ENCODE peak calls at places on chromosomes 11 and 22, in six cellular contexts. P is spleen, F is aorta, E is neural progenitor cell, W is lower lobe of right lung, O is cardiac muscle cell. A is an unnamed sample. For H3K36me3, the result is how much of the 10 kb centered on the place peaks cover.

GRCh38 chr11:75592699-75593098 is 30.6 kb downstream of the SERPINH1 start:
- DNase-seq in P (no peak), F (no peak), E (no peak), W (no peak), O (no peak), A (no peak)

GRCh38 chr22:32564170-32565001 is 89.8 kb downstream of the FBXO7 start:
- DNase-seq in P (no peak), F (no peak), E (no peak), W (no peak), O (no peak), A (no peak)

GRCh38 chr22:25051983-25052710 is 99.6 kb downstream of the KIAA1671 start:
- DNase-seq in P (no peak), F (no peak), E (no peak), W (no peak), O (no peak), A (no peak)

GRCh38 chr11:42049650-42050049 is 590.2 kb upstream of the LRRC4C start:
- DNase-seq in P (no peak), F (no peak), E (no peak), W (no peak), O (no peak), A (no peak)

GRCh38 chr11:100445231-100445735 is 241.8 kb upstream of the ARHGAP42 start:
- DNase-seq in P (no peak), F (no peak), E (peak), W (no peak), O (peak), A (peak)

GRCh38 chr11:114209904-114210303 is 86.3 kb upstream of the NNMT start:
- DNase-seq in P (no peak), F (no peak), E (peak), W (no peak), O (no peak), A (no peak)

GRCh38 chr11:114131366-114131963 is 72.0 kb downstream of the ZBTB16 start:
- DNase-seq in P (no peak), F (no peak), E (no peak), W (no peak), O (no peak), A (no peak)

GRCh38 chr11:130872961-130873360 is 43.3 kb downstream of the SNX19 start:
- DNase-seq in P (no peak), F (no peak), E (no peak), W (no peak), O (no peak), A (no peak)

GRCh38 chr11:128481135-128481534 is 106.2 kb downstream of the ETS1 start:
- DNase-seq in P (no peak), F (no peak), E (no peak), W (no peak), O (no peak), A (no peak)

GRCh38 chr11:115965754-115966504 is 461.7 kb upstream of the CADM1 start:
- DNase-seq in P (no peak), F (no peak), E (no peak), W (peak), O (peak), A (no peak)

GRCh38 chr22:19862616-19863246 is 8.1 kb upstream of the GNB1L start:
- DNase-seq in P (no peak), F (peak), E (no peak), W (no peak), O (no peak), A (no peak)

GRCh38 chr11:18721576-18722292 is 4.3 kb downstream of the IGSF22 start:
- DNase-seq in P (peak), F (no peak), E (peak), W (peak), O (peak), A (peak)

GRCh38 chr11:42947405-42947804 is 364.4 kb upstream of the API5 start:
- DNase-seq in P (no peak), F (no peak), E (no peak), W (no peak), O (no peak), A (no peak)

GRCh38 chr22:26894766-26895485 is 237.5 kb downstream of the MIAT start:
- DNase-seq in P (no peak), F (no peak), E (no peak), W (no peak), O (no peak), A (no peak)

GRCh38 chr22:40764743-40765441 is 54.3 kb downstream of the SLC25A17 start:
- DNase-seq in P (no peak), F (no peak), E (no peak), W (no peak), O (no peak), A (no peak)

GRCh38 chr11:8252388-8252787 is 11.3 kb downstream of the LMO1 start:
- DNase-seq in P (peak), F (peak), E (no peak), W (peak), O (no peak), A (no peak)

GRCh38 chr22:41397143-41397811 is 15.5 kb downstream of the TEF start:
- DNase-seq in P (no peak), F (no peak), E (no peak), W (no peak), O (no peak), A (no peak)

DNA sequence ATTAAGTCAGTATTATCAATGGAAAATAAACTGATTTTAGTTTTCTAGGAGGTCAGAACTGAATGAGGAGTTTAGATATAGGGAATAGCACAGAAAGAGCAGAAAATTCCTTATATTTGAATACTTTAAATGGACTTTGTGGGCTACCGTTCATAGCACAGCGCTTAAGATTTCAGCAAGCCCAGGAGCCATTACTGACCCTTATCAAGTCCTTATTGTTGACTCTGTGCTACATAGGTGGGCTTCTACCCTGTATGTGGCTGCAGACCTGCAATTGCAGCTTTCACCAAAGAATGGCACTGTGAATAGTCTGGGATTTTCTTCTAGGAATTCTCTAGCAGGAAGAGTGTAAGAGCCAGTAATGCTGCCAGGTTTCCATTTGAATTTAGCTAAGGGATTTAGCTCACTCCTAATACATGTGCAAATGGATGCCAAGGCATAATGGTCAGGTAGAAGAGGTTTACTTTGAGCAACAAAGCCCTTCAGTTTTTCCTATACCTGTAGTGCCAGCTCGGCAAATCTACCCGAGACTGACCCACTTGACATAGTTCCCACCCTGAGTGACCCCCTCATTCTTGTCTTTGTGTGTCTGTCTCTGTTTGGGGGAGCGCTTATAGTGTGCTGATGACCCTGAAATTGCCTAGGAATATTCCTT is 42.5 kb upstream of the DLAT start:
- DNase-seq in P (no peak), F (no peak), E (peak), W (no peak), O (no peak), A (no peak)
- H3K4me3 ChIP-seq in P (no peak), F (no peak), E (peak), W (peak), O (no peak), A (no peak)

GRCh38 chr11:19845633-19846032 is 133.0 kb downstream of the NAV2 start:
- DNase-seq in P (no peak), F (no peak), E (no peak), W (no peak), O (no peak), A (no peak)
- H3K36me3 ChIP-seq in P (under half), F (under half), E (under half), W (under half), O (under half), A (under half)

DNA sequence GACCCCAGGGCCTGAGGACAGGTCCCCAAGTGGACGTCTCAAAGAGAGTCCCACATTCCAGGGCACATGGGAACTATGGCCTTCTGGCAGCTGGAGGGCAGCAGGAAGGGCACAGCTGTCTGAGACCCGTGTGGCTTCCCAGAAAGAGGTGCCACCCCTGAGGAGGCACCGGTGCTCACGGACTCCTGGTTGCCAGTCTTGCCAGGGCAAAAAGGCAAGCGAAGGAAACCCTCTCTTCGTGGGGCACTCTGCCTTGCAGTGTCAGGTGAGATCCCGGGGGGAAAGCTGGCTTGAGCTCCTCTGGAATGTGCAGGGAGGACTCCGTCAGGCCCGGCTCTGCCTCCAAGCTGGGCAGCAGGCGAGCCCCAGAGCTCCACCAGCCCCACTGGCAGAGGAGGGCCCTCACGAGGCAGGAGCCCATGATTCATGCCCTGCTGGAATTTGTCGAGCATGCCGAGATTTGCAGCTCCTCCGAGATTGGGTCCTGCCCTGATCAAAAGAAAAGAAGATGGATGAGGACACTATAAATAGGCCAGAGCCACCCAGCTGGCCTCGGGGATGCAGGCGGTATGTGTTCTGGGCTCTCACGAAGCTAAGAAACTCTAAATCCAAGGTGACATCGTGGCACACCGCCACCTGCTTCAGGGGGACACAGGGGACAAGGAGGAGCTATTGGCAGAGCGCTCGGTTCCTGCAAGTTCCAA is 9.9 kb upstream of the CELSR1 start:
- DNase-seq in P (peak), F (no peak), E (peak), W (peak), O (peak), A (peak)
- H3K4me3 ChIP-seq in P (no peak), F (no peak), E (no peak), W (no peak), O (no peak), A (no peak)

GRCh38 chr22:50225200-50225969 is 19.4 kb downstream of the TUBGCP6 start:
- DNase-seq in P (no peak), F (no peak), E (no peak), W (no peak), O (no peak), A (no peak)
- H3K36me3 ChIP-seq in P (half or more), F (under half), E (under half), W (half or more), O (under half), A (under half)

GRCh38 chr11:57461841-57462489 is 1.6 kb downstream of the RTN4RL2 start:
- DNase-seq in P (no peak), F (no peak), E (no peak), W (no peak), O (no peak), A (peak)

GRCh38 chr11:57459112-57460016 is 964 bp upstream of the RTN4RL2 start:
- DNase-seq in P (peak), F (no peak), E (peak), W (no peak), O (peak), A (peak)

GRCh38 chr11:57460756-57461749 is 725 bp downstream of the RTN4RL2 start:
- DNase-seq in P (peak), F (no peak), E (peak), W (no peak), O (no peak), A (peak)

GRCh38 chr11:57458410-57459111 is 1.8 kb upstream of the RTN4RL2 start:
- DNase-seq in P (peak), F (peak), E (peak), W (peak), O (peak), A (peak)

DNA sequence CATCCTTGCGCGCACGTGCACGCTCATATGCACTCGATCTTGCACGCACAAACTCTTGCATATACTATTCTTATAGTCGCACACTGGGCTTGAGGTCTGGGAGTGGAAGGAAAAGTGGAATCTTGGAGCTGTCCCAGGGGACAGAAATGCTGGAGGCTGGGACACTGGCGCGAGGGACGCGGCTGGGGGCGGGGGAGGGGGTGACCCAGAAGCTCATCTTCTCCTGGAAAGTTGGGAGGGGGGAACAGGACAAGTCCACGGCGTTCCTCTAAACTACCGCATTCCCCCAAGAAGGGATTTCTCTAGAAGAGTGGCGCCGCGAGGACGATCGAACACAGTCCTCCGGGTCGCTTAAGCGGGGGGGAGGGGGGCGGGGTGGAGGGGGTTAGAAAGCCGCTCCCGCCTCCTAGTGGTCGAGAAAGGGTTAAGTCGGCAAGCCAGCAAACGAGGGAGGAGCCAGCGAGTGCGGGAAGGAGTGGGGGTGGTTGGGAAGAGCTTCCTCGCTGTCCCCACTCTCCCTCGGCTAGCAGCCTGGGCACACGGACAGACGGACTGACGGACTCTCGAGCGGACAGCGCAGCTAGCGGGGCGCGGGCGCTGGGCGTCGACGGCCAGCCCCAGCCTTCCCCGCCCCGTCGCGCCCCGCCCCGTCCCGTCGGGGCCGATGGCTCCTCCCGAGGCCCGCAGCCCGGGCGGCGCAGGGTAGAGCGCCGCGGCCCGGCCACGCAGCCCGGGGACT is at the start of gene RTN4RL2:
- DNase-seq in P (peak), F (no peak), E (peak), W (peak), O (peak), A (peak)
- H3K4me3 ChIP-seq in P (peak), F (peak), E (peak), W (peak), O (peak), A (peak)

GRCh38 chr11:59204736-59205135 is 8.0 kb downstream of the MPEG1 start:
- DNase-seq in P (no peak), F (no peak), E (no peak), W (no peak), O (no peak), A (no peak)
- H3K36me3 ChIP-seq in P (under half), F (under half), E (under half), W (half or more), O (under half), A (under half)